ENCODE peak calls at places on chromosomes 6 and 20, in four cellular contexts. One of them, this sample, is unnamed.
A peak's percentile ranks its signal among the peaks of the same experiment; 100 is the strongest.

GRCh38 chr6:33008944-33009861 is at the start of gene HLA-DOA:
- DNase-seq in OCI-LY7: peak; percentile 89
- DNase-seq in fibroblast of villous mesenchyme: peak; percentile 7
- DNase-seq in keratinocyte: no peak
- DNase-seq in this sample: no peak

GRCh38 chr6:134539865-134540323 is 222.0 kb upstream of the SGK1 start:
- DNase-seq in OCI-LY7: no peak
- DNase-seq in fibroblast of villous mesenchyme: no peak
- DNase-seq in keratinocyte: no peak
- DNase-seq in this sample: peak; percentile 17

GRCh38 chr6:1952726-1953360 is 292.6 kb downstream of the GMDS start:
- DNase-seq in OCI-LY7: no peak
- DNase-seq in fibroblast of villous mesenchyme: peak; percentile 65
- DNase-seq in keratinocyte: peak; percentile 77
- DNase-seq in this sample: no peak

GRCh38 chr20:50310673-50311051 is 120.0 kb downstream of the CEBPB start:
- DNase-seq in OCI-LY7: no peak
- DNase-seq in fibroblast of villous mesenchyme: no peak
- DNase-seq in keratinocyte: no peak
- DNase-seq in this sample: no peak

GRCh38 chr20:57479196-57479595 is 45.7 kb downstream of the CTCFL start:
- DNase-seq in OCI-LY7: no peak
- DNase-seq in fibroblast of villous mesenchyme: no peak
- DNase-seq in keratinocyte: no peak
- DNase-seq in this sample: no peak

GRCh38 chr6:46771556-46771955 is 21.6 kb upstream of the MEP1A start:
- DNase-seq in OCI-LY7: no peak
- DNase-seq in fibroblast of villous mesenchyme: no peak
- DNase-seq in keratinocyte: no peak
- DNase-seq in this sample: no peak

GRCh38 chr6:25122622-25123237 is 156.4 kb upstream of the CARMIL1 start:
- DNase-seq in OCI-LY7: no peak
- DNase-seq in fibroblast of villous mesenchyme: no peak
- DNase-seq in keratinocyte: no peak
- DNase-seq in this sample: no peak

GRCh38 chr6:160992323-160993314 is 1.1 kb downstream of the MAP3K4 start:
- DNase-seq in OCI-LY7: peak; percentile 58
- DNase-seq in fibroblast of villous mesenchyme: peak; percentile 81
- DNase-seq in keratinocyte: no peak
- DNase-seq in this sample: peak; percentile 56

GRCh38 chr6:81054011-81054410 is 698.5 kb downstream of the TENT5A start:
- DNase-seq in OCI-LY7: no peak
- DNase-seq in fibroblast of villous mesenchyme: no peak
- DNase-seq in keratinocyte: no peak
- DNase-seq in this sample: no peak

GRCh38 chr6:85354761-85355618 is 94.9 kb upstream of the NT5E start:
- DNase-seq in OCI-LY7: peak; percentile 61
- DNase-seq in fibroblast of villous mesenchyme: peak; percentile 82
- DNase-seq in keratinocyte: peak; percentile 57
- DNase-seq in this sample: peak; percentile 75

GRCh38 chr6:56004421-56004820 is 129.0 kb upstream of the BMP5 start:
- DNase-seq in OCI-LY7: no peak
- DNase-seq in fibroblast of villous mesenchyme: no peak
- DNase-seq in keratinocyte: no peak
- DNase-seq in this sample: no peak

GRCh38 chr20:45948742-45949541 is 14.5 kb downstream of the PCIF1 start:
- DNase-seq in OCI-LY7: no peak
- DNase-seq in fibroblast of villous mesenchyme: no peak
- DNase-seq in keratinocyte: no peak
- DNase-seq in this sample: peak; percentile 40

GRCh38 chr20:61263084-61263695 is 11.1 kb downstream of the CDH4 start:
- DNase-seq in OCI-LY7: peak; percentile 9
- DNase-seq in fibroblast of villous mesenchyme: peak; percentile 31
- DNase-seq in keratinocyte: no peak
- DNase-seq in this sample: peak; percentile 30

GRCh38 chr6:157054531-157054979 is 268.8 kb downstream of the TMEM242 start:
- DNase-seq in OCI-LY7: peak; percentile 61
- DNase-seq in fibroblast of villous mesenchyme: no peak
- DNase-seq in keratinocyte: no peak
- DNase-seq in this sample: no peak

GRCh38 chr6:43703512-43704429 is 16.2 kb upstream of the MRPS18A start:
- DNase-seq in OCI-LY7: peak; percentile 63
- DNase-seq in fibroblast of villous mesenchyme: no peak
- DNase-seq in keratinocyte: no peak
- DNase-seq in this sample: no peak

GRCh38 chr20:38429301-38429700 is 5.8 kb downstream of the SNHG17 start:
- DNase-seq in OCI-LY7: no peak
- DNase-seq in fibroblast of villous mesenchyme: no peak
- DNase-seq in keratinocyte: no peak
- DNase-seq in this sample: no peak

GRCh38 chr6:170290306-170291128 is at the start of gene DLL1:
- DNase-seq in OCI-LY7: no peak
- DNase-seq in fibroblast of villous mesenchyme: peak; percentile 55
- DNase-seq in keratinocyte: no peak
- DNase-seq in this sample: peak; percentile 45

GRCh38 chr6:82227770-82228169 is 19.8 kb downstream of the IBTK start:
- DNase-seq in OCI-LY7: peak; percentile 59
- DNase-seq in fibroblast of villous mesenchyme: no peak
- DNase-seq in keratinocyte: no peak
- DNase-seq in this sample: no peak

GRCh38 chr6:100266512-100266911 is 198.2 kb downstream of the SIM1 start:
- DNase-seq in OCI-LY7: no peak
- DNase-seq in fibroblast of villous mesenchyme: no peak
- DNase-seq in keratinocyte: no peak
- DNase-seq in this sample: no peak

GRCh38 chr20:10478930-10479329 is 43.8 kb downstream of the SLX4IP start:
- DNase-seq in OCI-LY7: no peak
- DNase-seq in fibroblast of villous mesenchyme: no peak
- DNase-seq in keratinocyte: no peak
- DNase-seq in this sample: no peak

GRCh38 chr20:10478205-10478604 is 43.1 kb downstream of the SLX4IP start:
- DNase-seq in OCI-LY7: no peak
- DNase-seq in fibroblast of villous mesenchyme: no peak
- DNase-seq in keratinocyte: no peak
- DNase-seq in this sample: no peak

GRCh38 chr20:10476319-10476724 is 41.2 kb downstream of the SLX4IP start:
- DNase-seq in OCI-LY7: peak; percentile 62
- DNase-seq in fibroblast of villous mesenchyme: no peak
- DNase-seq in keratinocyte: no peak
- DNase-seq in this sample: no peak

GRCh38 chr20:10474606-10475184 is 39.6 kb downstream of the SLX4IP start:
- DNase-seq in OCI-LY7: no peak
- DNase-seq in fibroblast of villous mesenchyme: no peak
- DNase-seq in keratinocyte: no peak
- DNase-seq in this sample: no peak

GRCh38 chr20:10475225-10475624 is 40.1 kb downstream of the SLX4IP start:
- DNase-seq in OCI-LY7: no peak
- DNase-seq in fibroblast of villous mesenchyme: no peak
- DNase-seq in keratinocyte: no peak
- DNase-seq in this sample: no peak
- TF ChIP-seq CTCF in OCI-LY7: no peak
- TF ChIP-seq CTCF in fibroblast of villous mesenchyme: no peak
- TF ChIP-seq CTCF in keratinocyte: no peak
- TF ChIP-seq CTCF in this sample: no peak

GRCh38 chr6:114158838-114159694 is 183.8 kb downstream of the HS3ST5 start:
- DNase-seq in OCI-LY7: no peak
- DNase-seq in fibroblast of villous mesenchyme: no peak
- DNase-seq in keratinocyte: no peak
- DNase-seq in this sample: no peak

GRCh38 chr6:114162691-114163090 is 180.1 kb downstream of the HS3ST5 start:
- DNase-seq in OCI-LY7: no peak
- DNase-seq in fibroblast of villous mesenchyme: no peak
- DNase-seq in keratinocyte: no peak
- DNase-seq in this sample: no peak

GRCh38 chr6:114167583-114168576 is 174.9 kb downstream of the HS3ST5 start:
- DNase-seq in OCI-LY7: no peak
- DNase-seq in fibroblast of villous mesenchyme: no peak
- DNase-seq in keratinocyte: no peak
- DNase-seq in this sample: no peak

GRCh38 chr6:114159727-114160126 is 183.1 kb downstream of the HS3ST5 start:
- DNase-seq in OCI-LY7: no peak
- DNase-seq in fibroblast of villous mesenchyme: no peak
- DNase-seq in keratinocyte: no peak
- DNase-seq in this sample: no peak

GRCh38 chr6:114164206-114164605 is 178.6 kb downstream of the HS3ST5 start:
- DNase-seq in OCI-LY7: no peak
- DNase-seq in fibroblast of villous mesenchyme: no peak
- DNase-seq in keratinocyte: no peak
- DNase-seq in this sample: no peak
- TF ChIP-seq CTCF in OCI-LY7: no peak
- TF ChIP-seq CTCF in fibroblast of villous mesenchyme: no peak
- TF ChIP-seq CTCF in keratinocyte: no peak
- TF ChIP-seq CTCF in this sample: no peak

GRCh38 chr20:34956751-34957472 is 1.2 kb downstream of the MYH7B start:
- DNase-seq in OCI-LY7: no peak
- DNase-seq in fibroblast of villous mesenchyme: no peak
- DNase-seq in keratinocyte: no peak
- DNase-seq in this sample: no peak

GRCh38 chr20:34953960-34954359 is 1.6 kb downstream of the GSS start:
- DNase-seq in OCI-LY7: no peak
- DNase-seq in fibroblast of villous mesenchyme: no peak
- DNase-seq in keratinocyte: no peak
- DNase-seq in this sample: no peak

GRCh38 chr20:34954905-34955231 is 738 bp downstream of the GSS start:
- DNase-seq in OCI-LY7: no peak
- DNase-seq in fibroblast of villous mesenchyme: peak; percentile 38
- DNase-seq in keratinocyte: no peak
- DNase-seq in this sample: peak; percentile 59

GRCh38 chr20:34955232-34956040 is at the start of the genes GSS and MYH7B:
- DNase-seq in OCI-LY7: peak; percentile 97
- DNase-seq in fibroblast of villous mesenchyme: peak; percentile 97
- DNase-seq in keratinocyte: peak; percentile 76
- DNase-seq in this sample: peak; percentile 98

DNA sequence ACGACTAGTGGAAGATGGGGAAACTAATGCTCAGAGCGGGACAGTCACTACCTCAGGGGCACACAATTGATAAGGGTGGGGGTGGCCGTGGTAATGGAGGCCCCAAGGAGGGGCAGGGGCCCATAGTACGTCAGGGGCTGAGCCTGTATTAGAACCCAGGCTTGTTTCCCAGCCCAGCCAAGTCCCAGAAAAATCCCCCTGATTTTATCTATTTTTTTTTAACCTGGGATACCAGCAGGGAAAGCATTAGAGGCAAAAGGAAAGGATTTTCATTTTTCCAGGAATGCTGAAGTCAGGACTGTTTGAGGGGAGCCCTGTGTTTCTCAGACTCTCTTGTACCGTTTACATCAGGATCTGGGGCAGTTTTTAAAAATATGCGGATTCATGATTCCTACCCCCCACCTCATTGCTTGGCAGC is 382 bp downstream of the MYH7B start:
- DNase-seq in OCI-LY7: no peak
- DNase-seq in fibroblast of villous mesenchyme: no peak
- DNase-seq in keratinocyte: no peak
- DNase-seq in this sample: no peak
- TF ChIP-seq CTCF in OCI-LY7: peak; percentile 42
- TF ChIP-seq CTCF in fibroblast of villous mesenchyme: no peak
- TF ChIP-seq CTCF in keratinocyte: no peak
- TF ChIP-seq CTCF in this sample: no peak

GRCh38 chr6:168193816-168194701 is 115.0 kb upstream of the FRMD1 start:
- DNase-seq in OCI-LY7: peak; percentile 1
- DNase-seq in fibroblast of villous mesenchyme: no peak
- DNase-seq in keratinocyte: no peak
- DNase-seq in this sample: peak; percentile 27
- TF ChIP-seq CTCF in OCI-LY7: peak; percentile 19
- TF ChIP-seq CTCF in fibroblast of villous mesenchyme: no peak
- TF ChIP-seq CTCF in keratinocyte: no peak
- TF ChIP-seq CTCF in this sample: peak; percentile 21

DNA sequence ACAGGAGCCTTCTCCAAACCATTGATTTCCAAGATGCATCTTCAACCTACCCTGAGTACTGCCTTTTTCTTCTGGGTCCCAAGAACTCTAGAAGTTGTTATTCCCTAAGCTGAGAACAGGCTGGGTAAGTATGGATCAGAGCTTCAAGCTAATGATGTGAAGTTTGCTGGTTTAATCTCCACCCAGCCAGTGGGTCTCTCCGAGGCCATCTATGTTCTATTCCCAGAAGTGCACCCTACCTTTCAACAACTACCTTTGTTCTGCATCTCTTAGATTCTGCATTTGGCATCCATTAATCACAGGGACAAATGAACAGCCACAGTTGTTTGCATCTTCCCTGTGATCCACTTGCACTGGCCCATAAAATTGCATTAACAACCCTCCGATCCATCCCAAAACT is 246.2 kb downstream of the HIVEP2 start:
- DNase-seq in OCI-LY7: peak; percentile 15
- DNase-seq in fibroblast of villous mesenchyme: no peak
- DNase-seq in keratinocyte: no peak
- DNase-seq in this sample: no peak
- TF ChIP-seq CTCF in OCI-LY7: peak; percentile 35
- TF ChIP-seq CTCF in fibroblast of villous mesenchyme: peak; percentile 27
- TF ChIP-seq CTCF in keratinocyte: peak; percentile 41
- TF ChIP-seq CTCF in this sample: peak; percentile 47

This sample was measured in BE2C.